ENCODE peak calls at places on chromosomes 13 and 19, in five cellular contexts. K is GM23338, D is SK-N-SH, J is A549, M is HL-60. B is an unnamed sample.

GRCh38 chr13:49524740-49525501 is 29.2 kb downstream of the PHF11 start:
- DNase-seq in K (no peak), D (no peak), J (no peak), M (no peak), B (no peak)

GRCh38 chr19:29098863-29099481 is 114.0 kb downstream of the UQCRFS1 start:
- DNase-seq in K (no peak), D (no peak), J (peak; percentile 69), M (no peak), B (peak; percentile 15)

GRCh38 chr13:107806726-107807125 is 408.6 kb downstream of the LIG4 start:
- DNase-seq in K (no peak), D (no peak), J (no peak), M (no peak), B (no peak)

GRCh38 chr19:16042533-16043085 is 33.7 kb upstream of the TPM4 start:
- DNase-seq in K (no peak), D (peak; percentile 6), J (no peak), M (no peak), B (no peak)

GRCh38 chr19:5949792-5950305 is 28.1 kb downstream of the RANBP3 start:
- DNase-seq in K (no peak), D (no peak), J (no peak), M (no peak), B (no peak)

GRCh38 chr13:33761744-33762143 is 56.2 kb upstream of the RFC3 start:
- DNase-seq in K (peak; percentile 43), D (peak; percentile 15), J (peak; percentile 26), M (no peak), B (no peak)

GRCh38 chr19:48887861-48888612 is 10.5 kb downstream of the TULP2 start:
- DNase-seq in K (peak; percentile 64), D (no peak), J (peak; percentile 43), M (no peak), B (no peak)

GRCh38 chr19:29671393-29672076 is 6.3 kb downstream of the PLEKHF1 start:
- DNase-seq in K (peak; percentile 41), D (no peak), J (peak; percentile 56), M (peak; percentile 52), B (no peak)

GRCh38 chr13:103140001-103140671 is 73.9 kb upstream of the SLC10A2 start:
- DNase-seq in K (peak; percentile 85), D (peak; percentile 10), J (peak; percentile 10), M (peak; percentile 12), B (peak; percentile 13)

GRCh38 chr13:48585456-48585840 is 52.6 kb upstream of the RCBTB2 start:
- DNase-seq in K (peak; percentile 13), D (no peak), J (no peak), M (no peak), B (no peak)

GRCh38 chr13:98664047-98664446 is 87.1 kb upstream of the STK24 start:
- DNase-seq in K (no peak), D (no peak), J (no peak), M (no peak), B (peak; percentile 5)

GRCh38 chr13:110471156-110471832 is 90.2 kb downstream of the RAB20 start:
- DNase-seq in K (no peak), D (peak; percentile 46), J (no peak), M (peak; percentile 40), B (no peak)

GRCh38 chr19:18089726-18090125 is 3.0 kb upstream of the IL12RB1 start:
- DNase-seq in K (no peak), D (no peak), J (no peak), M (no peak), B (no peak)

GRCh38 chr13:46469064-46469463 is 82.0 kb upstream of the RUBCNL start:
- DNase-seq in K (no peak), D (peak; percentile 48), J (no peak), M (no peak), B (no peak)

GRCh38 chr13:40665754-40666057 is 735 bp downstream of the FOXO1 start:
- DNase-seq in K (no peak), D (peak; percentile 65), J (no peak), M (no peak), B (no peak)

GRCh38 chr19:3065675-3066357 is 3.5 kb upstream of the TLE5 start:
- DNase-seq in K (no peak), D (peak; percentile 13), J (no peak), M (no peak), B (no peak)

GRCh38 chr19:42293539-42293938 is 8.4 kb upstream of the PRR19 start:
- DNase-seq in K (peak; percentile 65), D (no peak), J (no peak), M (no peak), B (no peak)

GRCh38 chr13:79722885-79723445 is 242.0 kb downstream of the NDFIP2 start:
- DNase-seq in K (no peak), D (no peak), J (no peak), M (no peak), B (no peak)

GRCh38 chr13:45178349-45179142 is 22.3 kb downstream of the KCTD4 start:
- DNase-seq in K (no peak), D (no peak), J (peak; percentile 24), M (no peak), B (no peak)

GRCh38 chr13:100611678-100612492 is 23.3 kb upstream of the GGACT start:
- DNase-seq in K (no peak), D (no peak), J (no peak), M (no peak), B (no peak)

GRCh38 chr19:41552558-41552957 is 23.4 kb upstream of the CEACAM21 start:
- DNase-seq in K (no peak), D (no peak), J (no peak), M (no peak), B (no peak)

GRCh38 chr19:47762615-47763308 is 15.7 kb upstream of the SELENOW start:
- DNase-seq in K (peak; percentile 13), D (no peak), J (no peak), M (no peak), B (no peak)

GRCh38 chr13:78121459-78122348 is 203.1 kb upstream of the EDNRB start:
- DNase-seq in K (peak; percentile 88), D (peak; percentile 24), J (peak; percentile 57), M (peak; percentile 33), B (no peak)

GRCh38 chr13:66967825-66968597 is 262.1 kb downstream of the PCDH9 start:
- DNase-seq in K (no peak), D (no peak), J (no peak), M (no peak), B (no peak)

GRCh38 chr19:46860846-46861690 is at the start of gene ARHGAP35:
- DNase-seq in K (peak; percentile 75), D (peak; percentile 92), J (no peak), M (no peak), B (no peak)

GRCh38 chr13:33260168-33261098 is 25.1 kb downstream of the STARD13 start:
- DNase-seq in K (no peak), D (no peak), J (no peak), M (no peak), B (no peak)

GRCh38 chr19:51394045-51394836 is 3.9 kb upstream of the C19orf84 start:
- DNase-seq in K (peak; percentile 100), D (peak; percentile 92), J (peak; percentile 100), M (peak; percentile 97), B (peak; percentile 86)

GRCh38 chr13:98775844-98776598 is 23.5 kb upstream of the SLC15A1 start:
- DNase-seq in K (no peak), D (no peak), J (peak; percentile 97), M (no peak), B (peak; percentile 24)

GRCh38 chr13:98977568-98978270 is at the start of gene DOCK9:
- DNase-seq in K (peak; percentile 60), D (no peak), J (no peak), M (no peak), B (no peak)

GRCh38 chr13:105346141-105346766 is 1189.2 kb downstream of the EFNB2 start:
- DNase-seq in K (no peak), D (no peak), J (peak; percentile 33), M (no peak), B (no peak)

DNA sequence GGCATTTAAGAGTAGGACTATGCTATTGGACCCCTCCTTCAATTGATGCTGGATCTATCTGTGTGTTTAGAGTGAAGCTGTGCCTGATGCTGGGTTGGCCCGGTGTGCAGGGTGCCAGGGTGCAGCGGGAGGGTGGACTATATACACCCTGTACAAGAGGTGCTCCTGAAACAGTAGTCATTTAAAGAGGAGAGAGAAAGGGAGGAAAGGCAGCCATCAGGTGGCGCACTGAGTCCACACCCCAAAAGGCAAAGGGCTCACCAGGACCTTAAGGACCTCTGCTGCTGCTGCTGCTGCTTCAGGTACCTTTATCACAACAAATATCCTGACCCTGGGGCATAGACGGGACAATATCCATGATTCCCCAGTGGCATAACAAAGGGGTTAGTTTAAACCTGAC is 39.4 kb downstream of the ZNF136 start:
- DNase-seq in K (peak; percentile 81), D (no peak), J (no peak), M (no peak), B (no peak)
- TF ChIP-seq CTCF in K (peak; percentile 90), D (no peak), J (no peak), M (no peak), B (no peak)

GRCh38 chr13:28455580-28456194 is 39.2 kb downstream of the FLT1 start:
- DNase-seq in K (peak; percentile 71), D (no peak), J (no peak), M (no peak), B (no peak)

GRCh38 chr13:28449826-28450773 is 44.8 kb downstream of the FLT1 start:
- DNase-seq in K (no peak), D (no peak), J (no peak), M (no peak), B (no peak)

GRCh38 chr13:28451482-28452217 is 43.3 kb downstream of the FLT1 start:
- DNase-seq in K (peak; percentile 76), D (no peak), J (no peak), M (no peak), B (no peak)

GRCh38 chr13:28448959-28449358 is 46.0 kb downstream of the FLT1 start:
- DNase-seq in K (no peak), D (no peak), J (no peak), M (no peak), B (no peak)

GRCh38 chr13:28452755-28453154 is 42.2 kb downstream of the FLT1 start:
- DNase-seq in K (no peak), D (no peak), J (no peak), M (no peak), B (no peak)
- TF ChIP-seq REST in K (no peak), D (no peak), J (no peak), M (no peak), B (no peak)

DNA sequence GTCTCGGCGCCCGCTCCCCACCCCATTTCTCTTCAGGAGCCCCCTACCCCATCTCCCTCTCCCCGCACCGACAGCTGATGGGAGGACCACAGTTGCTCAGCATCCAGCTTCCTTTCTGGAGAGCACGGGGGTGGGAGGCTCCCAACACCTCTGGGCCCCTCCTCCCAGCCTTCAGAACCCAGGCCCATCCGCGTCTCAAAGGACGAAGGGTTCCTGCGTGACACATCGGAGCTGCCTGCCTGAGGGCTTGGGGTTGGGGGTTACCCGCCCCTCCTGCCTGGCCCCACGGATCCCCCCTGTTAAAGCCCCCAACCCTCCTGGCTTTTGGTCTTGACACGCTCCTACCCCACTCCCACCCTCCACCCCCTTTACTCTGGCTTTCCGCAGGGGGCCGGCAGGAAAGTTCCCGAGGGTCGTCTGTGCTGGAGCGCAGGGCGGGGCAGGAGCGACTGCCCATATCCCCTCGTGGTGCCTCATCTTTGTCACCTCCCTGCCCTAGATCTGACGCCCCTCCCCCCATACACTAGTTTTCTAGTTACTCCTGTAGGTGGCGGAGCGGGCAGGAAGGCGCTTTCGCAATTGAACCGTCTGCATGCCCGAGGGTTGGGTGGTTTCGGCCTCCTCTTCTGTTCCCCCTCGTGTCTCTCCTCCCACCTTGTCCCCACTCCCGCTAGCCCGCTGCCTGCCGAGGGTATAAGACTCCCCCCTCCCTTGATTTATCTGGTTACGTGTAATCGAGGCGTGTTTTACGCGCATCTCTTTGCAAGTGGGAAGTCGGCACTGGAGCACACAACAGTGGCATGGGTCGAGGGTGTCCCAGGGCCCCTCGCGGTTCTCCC is 922 bp downstream of the TRAPPC5 start:
- DNase-seq in K (peak; percentile 97), D (peak; percentile 82), J (peak; percentile 77), M (peak; percentile 99), B (no peak)
- TF ChIP-seq CTCF in K (peak; percentile 67), D (peak; percentile 50), J (peak; percentile 44), M (peak; percentile 22), B (no peak)

GRCh38 chr19:27774827-27775226 is 1438.1 kb downstream of the UQCRFS1 start:
- DNase-seq in K (peak; percentile 63), D (no peak), J (peak; percentile 76), M (peak; percentile 79), B (no peak)
- TF ChIP-seq REST in K (no peak), D (no peak), J (no peak), M (no peak), B (no peak)